ENCODE peak calls at places on chromosome 9, in eight cellular contexts. U is left lobe of liver; A is HT-29; W is endothelial cell; E is activated CD4-positive, alpha-beta memory T cell treated with anti-CD3 and anti-CD28 coated beads, Interleukin-2, amount 10 ng/mL, durations not matched to agents 7 days and 5 days; K is fibroblast of the aortic adventitia; H is H54; Z is M059J. R is an unnamed sample.

GRCh38 chr9:96420468-96421219 is 2.5 kb upstream of the ZNF367 start:
- DNase-seq in U (peak; percentile 70), A (peak; percentile 85), W (no peak), E (peak; percentile 52), K (peak; percentile 94), H (peak; percentile 88), Z (peak; percentile 100), R (peak; percentile 100)

GRCh38 chr9:89635816-89636215 is 31.0 kb downstream of the GADD45G start:
- DNase-seq in U (no peak), A (no peak), W (no peak), E (no peak), K (peak; percentile 4), H (peak; percentile 28), Z (peak; percentile 87), R (peak; percentile 38)

GRCh38 chr9:136277746-136278145 is 26.1 kb downstream of the CCDC187 start:
- DNase-seq in U (no peak), A (no peak), W (no peak), E (no peak), K (no peak), H (no peak), Z (no peak), R (no peak)

GRCh38 chr9:129103595-129103965 is 7.0 kb downstream of the CRAT start:
- DNase-seq in U (no peak), A (no peak), W (no peak), E (no peak), K (no peak), H (no peak), Z (no peak), R (no peak)

GRCh38 chr9:2299156-2299842 is 284.2 kb downstream of the SMARCA2 start:
- DNase-seq in U (no peak), A (peak; percentile 39), W (no peak), E (no peak), K (no peak), H (no peak), Z (no peak), R (no peak)

GRCh38 chr9:124267271-124267807 is 9.6 kb downstream of the NEK6 start:
- DNase-seq in U (peak; percentile 80), A (no peak), W (peak; percentile 28), E (no peak), K (peak; percentile 72), H (peak; percentile 95), Z (peak; percentile 97), R (peak; percentile 95)

GRCh38 chr9:127931092-127931881 is 710 bp upstream of the PIP5KL1 start:
- DNase-seq in U (no peak), A (peak; percentile 67), W (no peak), E (no peak), K (peak; percentile 72), H (peak; percentile 89), Z (peak; percentile 90), R (peak; percentile 35)

GRCh38 chr9:19371942-19372341 is 8.1 kb downstream of the RPS6 start:
- DNase-seq in U (no peak), A (peak; percentile 26), W (no peak), E (no peak), K (no peak), H (no peak), Z (peak; percentile 12), R (no peak)

GRCh38 chr9:120701248-120701647 is 13.0 kb downstream of the MEGF9 start:
- DNase-seq in U (no peak), A (no peak), W (no peak), E (no peak), K (peak; percentile 57), H (no peak), Z (no peak), R (no peak)

GRCh38 chr9:76576344-76576743 is 117.4 kb downstream of the GCNT1 start:
- DNase-seq in U (no peak), A (no peak), W (no peak), E (peak; percentile 85), K (peak; percentile 78), H (peak; percentile 79), Z (peak; percentile 98), R (peak; percentile 83)

GRCh38 chr9:32918628-32919027 is 82.8 kb downstream of the APTX start:
- DNase-seq in U (no peak), A (no peak), W (no peak), E (no peak), K (no peak), H (no peak), Z (no peak), R (no peak)

GRCh38 chr9:34783951-34784487 is 74.1 kb upstream of the CCL21 start:
- DNase-seq in U (no peak), A (no peak), W (no peak), E (no peak), K (no peak), H (no peak), Z (no peak), R (no peak)

GRCh38 chr9:80932181-80932580 is 757.2 kb downstream of the TLE1 start:
- DNase-seq in U (no peak), A (no peak), W (no peak), E (no peak), K (no peak), H (no peak), Z (no peak), R (no peak)

GRCh38 chr9:127360829-127361228 is 36.1 kb upstream of the SLC2A8 start:
- DNase-seq in U (no peak), A (peak; percentile 17), W (no peak), E (no peak), K (peak; percentile 43), H (peak; percentile 37), Z (peak; percentile 67), R (no peak)

GRCh38 chr9:87167616-87168015 is 220.3 kb upstream of the GAS1 start:
- DNase-seq in U (no peak), A (no peak), W (no peak), E (no peak), K (no peak), H (no peak), Z (no peak), R (no peak)

GRCh38 chr9:104776787-104777186 is 12.9 kb downstream of the NIPSNAP3B start:
- DNase-seq in U (no peak), A (no peak), W (no peak), E (no peak), K (peak; percentile 53), H (no peak), Z (no peak), R (peak; percentile 8)

GRCh38 chr9:80320916-80321315 is 749.2 kb downstream of the TLE4 start:
- DNase-seq in U (no peak), A (no peak), W (no peak), E (no peak), K (no peak), H (peak; percentile 10), Z (peak; percentile 60), R (peak; percentile 11)

GRCh38 chr9:97362777-97363545 is 48.9 kb upstream of the TDRD7 start:
- DNase-seq in U (no peak), A (no peak), W (no peak), E (no peak), K (no peak), H (peak; percentile 63), Z (no peak), R (peak; percentile 7)

GRCh38 chr9:122261469-122261881 is 3.2 kb downstream of the RBM18 start:
- DNase-seq in U (peak; percentile 77), A (no peak), W (no peak), E (no peak), K (peak; percentile 91), H (no peak), Z (peak; percentile 73), R (peak; percentile 55)

GRCh38 chr9:129962889-129963703 is 79.9 kb downstream of the FNBP1 start:
- DNase-seq in U (peak; percentile 46), A (peak; percentile 43), W (peak; percentile 17), E (peak; percentile 83), K (peak; percentile 38), H (no peak), Z (peak; percentile 55), R (peak; percentile 56)

GRCh38 chr9:4293293-4293931 is 6.5 kb downstream of the GLIS3 start:
- DNase-seq in U (no peak), A (peak; percentile 61), W (no peak), E (no peak), K (peak; percentile 97), H (no peak), Z (peak; percentile 98), R (peak; percentile 99)

GRCh38 chr9:128124873-128125574 is 2.5 kb downstream of the PTGES2 start:
- DNase-seq in U (no peak), A (peak; percentile 88), W (peak; percentile 73), E (peak; percentile 54), K (peak; percentile 57), H (no peak), Z (peak; percentile 51), R (peak; percentile 44)

GRCh38 chr9:27090716-27091115 is 18.3 kb upstream of the TEK start:
- DNase-seq in U (no peak), A (no peak), W (no peak), E (no peak), K (no peak), H (no peak), Z (no peak), R (no peak)

GRCh38 chr9:81071108-81071507 is 618.2 kb downstream of the TLE1 start:
- DNase-seq in U (no peak), A (peak; percentile 14), W (no peak), E (no peak), K (no peak), H (no peak), Z (peak; percentile 40), R (peak; percentile 9)

GRCh38 chr9:6584881-6585597 is 60.5 kb downstream of the GLDC start:
- DNase-seq in U (no peak), A (peak; percentile 79), W (no peak), E (no peak), K (peak; percentile 69), H (no peak), Z (peak; percentile 39), R (peak; percentile 59)

GRCh38 chr9:131227112-131228058 is 48.9 kb downstream of the FAM78A start:
- DNase-seq in U (no peak), A (no peak), W (no peak), E (no peak), K (no peak), H (no peak), Z (no peak), R (no peak)

GRCh38 chr9:35658894-35659220 is 765 bp downstream of the CCDC107 start:
- DNase-seq in U (peak; percentile 53), A (peak; percentile 53), W (no peak), E (no peak), K (peak; percentile 64), H (no peak), Z (peak; percentile 84), R (peak; percentile 49)

GRCh38 chr9:18793122-18793521 is 239.9 kb downstream of the SAXO1 start:
- DNase-seq in U (no peak), A (no peak), W (no peak), E (no peak), K (no peak), H (no peak), Z (no peak), R (no peak)

GRCh38 chr9:97484134-97484533 is 17.3 kb upstream of the TMOD1 start:
- DNase-seq in U (peak; percentile 60), A (no peak), W (no peak), E (no peak), K (no peak), H (no peak), Z (no peak), R (no peak)

GRCh38 chr9:131651599-131651998 is 88.3 kb downstream of the RAPGEF1 start:
- DNase-seq in U (no peak), A (no peak), W (no peak), E (no peak), K (peak; percentile 57), H (no peak), Z (peak; percentile 33), R (peak; percentile 78)

GRCh38 chr9:117957267-117957666 is 253.1 kb downstream of the TLR4 start:
- DNase-seq in U (no peak), A (no peak), W (no peak), E (no peak), K (no peak), H (no peak), Z (peak; percentile 33), R (peak; percentile 76)

GRCh38 chr9:89498845-89499480 is 1.1 kb upstream of the SEMA4D start:
- DNase-seq in U (peak; percentile 45), A (no peak), W (no peak), E (peak; percentile 80), K (no peak), H (no peak), Z (peak; percentile 63), R (no peak)